ENCODE peak calls at places on chromosomes 13 and 19, in six cellular contexts. F, C, D, O, T and U are unnamed samples.

GRCh38 chr13:90447735-90448103 is 899.8 kb upstream of the MIR17HG start:
- DNase-seq in O (no peak), T (no peak), F (no peak), D (peak; percentile 95), C (no peak), U (no peak)

GRCh38 chr13:44853641-44854040 is 135.6 kb downstream of the NUFIP1 start:
- DNase-seq in C (no peak), O (no peak), T (no peak), D (no peak), F (peak; percentile 69), U (no peak)

GRCh38 chr19:46150606-46151005 is 2.6 kb downstream of the IGFL2 start:
- DNase-seq in O (no peak), T (no peak), D (no peak), F (no peak), C (no peak), U (no peak)

GRCh38 chr19:38989066-38989605 is 13.6 kb upstream of the FBXO17 start:
- DNase-seq in C (no peak), F (no peak), O (no peak), D (peak; percentile 31), T (no peak), U (no peak)

GRCh38 chr19:1401138-1401888 is at the start of gene GAMT:
- DNase-seq in T (no peak), D (peak; percentile 37), F (peak; percentile 52), O (no peak), C (peak; percentile 88), U (no peak)

GRCh38 chr13:27449081-27449603 is 1.2 kb downstream of the MTIF3 start:
- DNase-seq in C (no peak), D (no peak), O (no peak), F (no peak), T (no peak), U (no peak)

GRCh38 chr19:28425431-28425931 is 787.5 kb downstream of the UQCRFS1 start:
- DNase-seq in C (no peak), O (no peak), T (no peak), D (peak; percentile 90), F (no peak), U (no peak)

GRCh38 chr13:60837806-60838205 is 440.8 kb downstream of the TDRD3 start:
- DNase-seq in C (no peak), F (no peak), T (no peak), O (no peak), D (peak; percentile 62), U (no peak)

GRCh38 chr19:11256189-11256588 is 6.1 kb downstream of the DOCK6 start:
- DNase-seq in T (no peak), D (no peak), C (no peak), F (no peak), O (no peak), U (no peak)

GRCh38 chr19:51460164-51460992 is 2.1 kb upstream of the SIGLEC8 start:
- DNase-seq in T (no peak), F (no peak), C (no peak), D (no peak), O (no peak), U (no peak)

GRCh38 chr13:76846363-76846762 is 39.8 kb downstream of the KCTD12 start:
- DNase-seq in D (no peak), F (no peak), C (no peak), O (no peak), T (no peak), U (no peak)

GRCh38 chr13:20924758-20925394 is 22.3 kb upstream of the XPO4 start:
- DNase-seq in F (peak; percentile 79), C (peak; percentile 56), D (peak; percentile 75), T (peak; percentile 94), O (no peak), U (no peak)

GRCh38 chr13:99339736-99340392 is 32.7 kb upstream of the GPR183 start:
- DNase-seq in T (no peak), C (no peak), F (peak; percentile 34), O (no peak), D (peak; percentile 38), U (no peak)